ENCODE peak calls at places on chromosomes 3 and 15, in four cellular contexts. One of them, this sample, is unnamed.
A peak's percentile ranks its signal among the peaks of the same experiment; 100 is the strongest.

GRCh38 chr15:84813931-84814330 is 3.2 kb upstream of the ALPK3 start:
- DNase-seq in suprapubic skin: no peak
- DNase-seq in esophagus muscularis mucosa: no peak
- DNase-seq in fibroblast of pulmonary artery: no peak
- DNase-seq in this sample: no peak

GRCh38 chr3:31232049-31233040 is 300.4 kb upstream of the STT3B start:
- DNase-seq in suprapubic skin: no peak
- DNase-seq in esophagus muscularis mucosa: no peak
- DNase-seq in fibroblast of pulmonary artery: peak; percentile 29
- DNase-seq in this sample: no peak

GRCh38 chr3:23256741-23257435 is 53.8 kb downstream of the UBE2E2 start:
- DNase-seq in suprapubic skin: no peak
- DNase-seq in esophagus muscularis mucosa: no peak
- DNase-seq in fibroblast of pulmonary artery: no peak
- DNase-seq in this sample: no peak

GRCh38 chr3:36701903-36702374 is 62.4 kb downstream of the DCLK3 start:
- DNase-seq in suprapubic skin: no peak
- DNase-seq in esophagus muscularis mucosa: peak; percentile 85
- DNase-seq in fibroblast of pulmonary artery: peak; percentile 74
- DNase-seq in this sample: peak; percentile 39

GRCh38 chr3:6260551-6261191 is 600.2 kb upstream of the GRM7 start:
- DNase-seq in suprapubic skin: no peak
- DNase-seq in esophagus muscularis mucosa: no peak
- DNase-seq in fibroblast of pulmonary artery: no peak
- DNase-seq in this sample: no peak

GRCh38 chr3:172174396-172175253 is 135.2 kb downstream of the FNDC3B start:
- DNase-seq in suprapubic skin: no peak
- DNase-seq in esophagus muscularis mucosa: no peak
- DNase-seq in fibroblast of pulmonary artery: no peak
- DNase-seq in this sample: peak; percentile 30

GRCh38 chr15:80710635-80711553 is 15.8 kb downstream of the ABHD17C start:
- DNase-seq in suprapubic skin: no peak
- DNase-seq in esophagus muscularis mucosa: no peak
- DNase-seq in fibroblast of pulmonary artery: no peak
- DNase-seq in this sample: no peak

GRCh38 chr3:178419078-178419477 is 117.2 kb upstream of the KCNMB2 start:
- DNase-seq in suprapubic skin: no peak
- DNase-seq in esophagus muscularis mucosa: no peak
- DNase-seq in fibroblast of pulmonary artery: peak; percentile 24
- DNase-seq in this sample: peak; percentile 48

GRCh38 chr3:99505646-99506269 is 132.6 kb upstream of the COL8A1 start:
- DNase-seq in suprapubic skin: peak; percentile 73
- DNase-seq in esophagus muscularis mucosa: no peak
- DNase-seq in fibroblast of pulmonary artery: peak; percentile 90
- DNase-seq in this sample: peak; percentile 92

GRCh38 chr15:49151831-49152230 is 3.6 kb downstream of the COPS2 start:
- DNase-seq in suprapubic skin: no peak
- DNase-seq in esophagus muscularis mucosa: no peak
- DNase-seq in fibroblast of pulmonary artery: no peak
- DNase-seq in this sample: no peak

GRCh38 chr3:43394071-43394501 is 107.7 kb downstream of the SNRK start:
- DNase-seq in suprapubic skin: no peak
- DNase-seq in esophagus muscularis mucosa: peak; percentile 92
- DNase-seq in fibroblast of pulmonary artery: peak; percentile 90
- DNase-seq in this sample: peak; percentile 69

GRCh38 chr15:25091421-25092158 is 136.8 kb downstream of the SNRPN start:
- DNase-seq in suprapubic skin: no peak
- DNase-seq in esophagus muscularis mucosa: peak; percentile 81
- DNase-seq in fibroblast of pulmonary artery: no peak
- DNase-seq in this sample: no peak

GRCh38 chr3:50264389-50264963 is 4.5 kb upstream of the SEMA3B start:
- DNase-seq in suprapubic skin: peak; percentile 84
- DNase-seq in esophagus muscularis mucosa: peak; percentile 94
- DNase-seq in fibroblast of pulmonary artery: peak; percentile 86
- DNase-seq in this sample: peak; percentile 94

GRCh38 chr3:160400048-160400630 is 689 bp downstream of the SMC4 start:
- DNase-seq in suprapubic skin: peak; percentile 79
- DNase-seq in esophagus muscularis mucosa: no peak
- DNase-seq in fibroblast of pulmonary artery: peak; percentile 73
- DNase-seq in this sample: peak; percentile 74

GRCh38 chr15:38699633-38700230 is 135.1 kb upstream of the RASGRP1 start:
- DNase-seq in suprapubic skin: no peak
- DNase-seq in esophagus muscularis mucosa: no peak
- DNase-seq in fibroblast of pulmonary artery: peak; percentile 77
- DNase-seq in this sample: peak; percentile 59

GRCh38 chr3:49625971-49626640 is 48.0 kb upstream of the APEH start:
- DNase-seq in suprapubic skin: no peak
- DNase-seq in esophagus muscularis mucosa: no peak
- DNase-seq in fibroblast of pulmonary artery: no peak
- DNase-seq in this sample: no peak

GRCh38 chr15:49831206-49831965 is 210.5 kb downstream of the DTWD1 start:
- DNase-seq in suprapubic skin: peak; percentile 64
- DNase-seq in esophagus muscularis mucosa: no peak
- DNase-seq in fibroblast of pulmonary artery: peak; percentile 95
- DNase-seq in this sample: peak; percentile 92

GRCh38 chr3:57826286-57826951 is 70.3 kb downstream of the SLMAP start:
- DNase-seq in suprapubic skin: no peak
- DNase-seq in esophagus muscularis mucosa: no peak
- DNase-seq in fibroblast of pulmonary artery: peak; percentile 26
- DNase-seq in this sample: no peak

GRCh38 chr3:100518983-100519382 is 26.6 kb downstream of the TMEM45A start:
- DNase-seq in suprapubic skin: no peak
- DNase-seq in esophagus muscularis mucosa: no peak
- DNase-seq in fibroblast of pulmonary artery: peak; percentile 61
- DNase-seq in this sample: peak; percentile 51

GRCh38 chr3:16866447-16867025 is 18.2 kb upstream of the PLCL2 start:
- DNase-seq in suprapubic skin: no peak
- DNase-seq in esophagus muscularis mucosa: no peak
- DNase-seq in fibroblast of pulmonary artery: peak; percentile 31
- DNase-seq in this sample: peak; percentile 25

GRCh38 chr15:94840794-94841587 is 609.6 kb downstream of the MCTP2 start:
- DNase-seq in suprapubic skin: no peak
- DNase-seq in esophagus muscularis mucosa: no peak
- DNase-seq in fibroblast of pulmonary artery: peak; percentile 1
- DNase-seq in this sample: peak; percentile 5

GRCh38 chr3:139975592-139976360 is 40.8 kb downstream of the CLSTN2 start:
- DNase-seq in suprapubic skin: no peak
- DNase-seq in esophagus muscularis mucosa: no peak
- DNase-seq in fibroblast of pulmonary artery: no peak
- DNase-seq in this sample: no peak

GRCh38 chr3:70658779-70659310 is 346.4 kb upstream of the MDFIC2 start:
- DNase-seq in suprapubic skin: no peak
- DNase-seq in esophagus muscularis mucosa: no peak
- DNase-seq in fibroblast of pulmonary artery: no peak
- DNase-seq in this sample: no peak

GRCh38 chr15:47523669-47524068 is 193.6 kb upstream of the SEMA6D start:
- DNase-seq in suprapubic skin: no peak
- DNase-seq in esophagus muscularis mucosa: no peak
- DNase-seq in fibroblast of pulmonary artery: peak; percentile 81
- DNase-seq in this sample: peak; percentile 68

GRCh38 chr3:172635588-172635987 is 75.3 kb downstream of the NCEH1 start:
- DNase-seq in suprapubic skin: no peak
- DNase-seq in esophagus muscularis mucosa: peak; percentile 85
- DNase-seq in fibroblast of pulmonary artery: no peak
- DNase-seq in this sample: no peak

GRCh38 chr3:55440406-55440708 is 46.7 kb downstream of the WNT5A start:
- DNase-seq in suprapubic skin: no peak
- DNase-seq in esophagus muscularis mucosa: peak; percentile 74
- DNase-seq in fibroblast of pulmonary artery: peak; percentile 4
- DNase-seq in this sample: no peak

GRCh38 chr3:15647629-15648167 is 46.2 kb downstream of the BTD start:
- DNase-seq in suprapubic skin: no peak
- DNase-seq in esophagus muscularis mucosa: no peak
- DNase-seq in fibroblast of pulmonary artery: peak; percentile 97
- DNase-seq in this sample: peak; percentile 98

GRCh38 chr15:90337256-90337655 is 14.8 kb upstream of the ZNF774 start:
- DNase-seq in suprapubic skin: peak; percentile 48
- DNase-seq in esophagus muscularis mucosa: no peak
- DNase-seq in fibroblast of pulmonary artery: no peak
- DNase-seq in this sample: no peak

GRCh38 chr15:89177633-89178306 is 43.6 kb downstream of the RLBP1 start:
- DNase-seq in suprapubic skin: no peak
- DNase-seq in esophagus muscularis mucosa: no peak
- DNase-seq in fibroblast of pulmonary artery: peak; percentile 87
- DNase-seq in this sample: peak; percentile 79
- TF ChIP-seq CTCF in suprapubic skin: peak; percentile 73
- TF ChIP-seq CTCF in esophagus muscularis mucosa: peak; percentile 79
- TF ChIP-seq CTCF in fibroblast of pulmonary artery: peak; percentile 96
- TF ChIP-seq CTCF in this sample: peak; percentile 87

DNA sequence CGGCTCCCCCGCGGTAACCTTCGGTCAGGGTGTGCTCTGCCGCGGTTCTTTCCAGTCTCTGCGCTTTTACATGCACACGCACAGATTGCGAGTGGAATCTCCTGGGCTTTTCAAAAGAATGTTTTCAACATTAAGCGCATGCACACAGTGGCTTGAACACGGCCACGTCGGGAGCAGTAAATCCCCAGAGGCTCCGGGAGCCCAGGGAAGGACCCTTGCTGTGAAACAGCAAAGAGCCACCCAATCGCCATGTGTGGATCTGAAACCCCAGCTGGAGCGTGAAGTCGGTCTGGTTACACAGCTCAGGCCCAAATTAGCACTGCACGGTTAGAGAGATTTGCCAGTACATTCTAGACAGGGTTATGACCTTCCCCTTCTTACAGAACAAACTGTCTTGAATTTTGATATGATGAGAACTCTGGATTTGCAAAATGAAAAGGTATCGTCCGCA is 869 bp upstream of the RGMA start:
- DNase-seq in suprapubic skin: no peak
- DNase-seq in esophagus muscularis mucosa: no peak
- DNase-seq in fibroblast of pulmonary artery: no peak
- DNase-seq in this sample: no peak
- H3K4me3 ChIP-seq in suprapubic skin: peak overlapping the region; percentile 72
- H3K4me3 ChIP-seq in esophagus muscularis mucosa: peak overlapping the region; percentile 82
- H3K4me3 ChIP-seq in fibroblast of pulmonary artery: no peak overlapping the region
- H3K4me3 ChIP-seq in this sample: no peak overlapping the region

GRCh38 chr3:196489747-196490146 is 13.8 kb downstream of the RNF168 start:
- DNase-seq in suprapubic skin: no peak
- DNase-seq in esophagus muscularis mucosa: no peak
- DNase-seq in fibroblast of pulmonary artery: no peak
- DNase-seq in this sample: no peak

GRCh38 chr3:196492080-196492479 is 11.5 kb downstream of the RNF168 start:
- DNase-seq in suprapubic skin: no peak
- DNase-seq in esophagus muscularis mucosa: no peak
- DNase-seq in fibroblast of pulmonary artery: no peak
- DNase-seq in this sample: no peak

GRCh38 chr3:196486263-196486662 is 17.3 kb downstream of the RNF168 start:
- DNase-seq in suprapubic skin: no peak
- DNase-seq in esophagus muscularis mucosa: no peak
- DNase-seq in fibroblast of pulmonary artery: peak; percentile 12
- DNase-seq in this sample: peak; percentile 10
- TF ChIP-seq CTCF in suprapubic skin: no peak
- TF ChIP-seq CTCF in esophagus muscularis mucosa: peak; percentile 23
- TF ChIP-seq CTCF in fibroblast of pulmonary artery: peak; percentile 36
- TF ChIP-seq CTCF in this sample: peak; percentile 36

GRCh38 chr3:127822166-127822835 is at the start of gene MGLL:
- DNase-seq in suprapubic skin: no peak
- DNase-seq in esophagus muscularis mucosa: no peak
- DNase-seq in fibroblast of pulmonary artery: peak; percentile 32
- DNase-seq in this sample: peak; percentile 55
- H3K4me3 ChIP-seq in suprapubic skin: peak within 1 kb of the TSS; percentile 74
- H3K4me3 ChIP-seq in esophagus muscularis mucosa: peak within 1 kb of the TSS; percentile 89
- H3K4me3 ChIP-seq in fibroblast of pulmonary artery: peak within 1 kb of the TSS; percentile 72
- H3K4me3 ChIP-seq in this sample: peak within 1 kb of the TSS; percentile 81

GRCh38 chr15:82539690-82540054 is 585 bp downstream of the RPS17 start:
- DNase-seq in suprapubic skin: no peak
- DNase-seq in esophagus muscularis mucosa: no peak
- DNase-seq in fibroblast of pulmonary artery: peak; percentile 13
- DNase-seq in this sample: peak; percentile 18

GRCh38 chr15:82540055-82540983 is at the start of gene RPS17:
- DNase-seq in suprapubic skin: peak; percentile 97
- DNase-seq in esophagus muscularis mucosa: peak; percentile 98
- DNase-seq in fibroblast of pulmonary artery: peak; percentile 96
- DNase-seq in this sample: peak; percentile 96

GRCh38 chr15:82540984-82541431 is 751 bp upstream of the RPS17 start:
- DNase-seq in suprapubic skin: no peak
- DNase-seq in esophagus muscularis mucosa: no peak
- DNase-seq in fibroblast of pulmonary artery: peak; percentile 18
- DNase-seq in this sample: peak; percentile 42

GRCh38 chr15:82537351-82537908 is 2.8 kb downstream of the RPS17 start:
- DNase-seq in suprapubic skin: no peak
- DNase-seq in esophagus muscularis mucosa: no peak
- DNase-seq in fibroblast of pulmonary artery: no peak
- DNase-seq in this sample: no peak

DNA sequence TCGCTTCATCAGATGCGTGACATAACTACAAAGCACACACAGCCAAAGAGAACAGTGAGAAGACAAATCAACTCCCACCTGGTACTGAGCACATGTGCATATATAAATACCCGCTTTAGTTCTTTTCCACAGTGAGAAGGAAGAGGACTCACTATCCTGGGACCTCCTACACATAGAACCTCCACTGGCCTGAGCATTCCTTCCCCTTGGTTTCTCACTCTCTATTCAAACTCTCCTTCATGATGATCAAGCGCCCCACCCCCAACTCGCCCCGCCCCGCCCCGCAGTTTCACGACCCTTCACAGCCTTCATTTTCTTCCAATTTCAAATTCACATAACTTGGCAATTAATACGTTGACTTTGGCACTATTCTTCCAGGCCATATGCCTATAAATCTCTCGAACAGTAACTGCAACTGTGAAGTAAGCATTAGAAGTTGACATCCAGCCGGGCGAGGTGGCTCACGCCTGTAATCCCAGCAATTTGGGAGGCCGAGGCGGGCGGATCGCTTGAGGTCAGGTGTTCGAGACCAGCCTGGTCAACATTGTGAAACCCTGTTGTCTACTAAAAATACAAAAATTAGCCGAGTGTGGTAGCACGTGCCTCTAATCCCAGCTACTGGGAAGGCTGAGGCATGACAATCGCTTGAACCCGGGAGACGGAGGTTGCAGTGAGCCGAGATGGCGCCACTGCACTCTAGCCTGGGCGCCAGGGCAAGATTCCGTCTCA is 1.1 kb downstream of the RPS17 start:
- DNase-seq in suprapubic skin: no peak
- DNase-seq in esophagus muscularis mucosa: no peak
- DNase-seq in fibroblast of pulmonary artery: peak; percentile 24
- DNase-seq in this sample: no peak
- TF ChIP-seq CTCF in suprapubic skin: no peak
- TF ChIP-seq CTCF in esophagus muscularis mucosa: no peak
- TF ChIP-seq CTCF in fibroblast of pulmonary artery: no peak
- TF ChIP-seq CTCF in this sample: no peak

DNA sequence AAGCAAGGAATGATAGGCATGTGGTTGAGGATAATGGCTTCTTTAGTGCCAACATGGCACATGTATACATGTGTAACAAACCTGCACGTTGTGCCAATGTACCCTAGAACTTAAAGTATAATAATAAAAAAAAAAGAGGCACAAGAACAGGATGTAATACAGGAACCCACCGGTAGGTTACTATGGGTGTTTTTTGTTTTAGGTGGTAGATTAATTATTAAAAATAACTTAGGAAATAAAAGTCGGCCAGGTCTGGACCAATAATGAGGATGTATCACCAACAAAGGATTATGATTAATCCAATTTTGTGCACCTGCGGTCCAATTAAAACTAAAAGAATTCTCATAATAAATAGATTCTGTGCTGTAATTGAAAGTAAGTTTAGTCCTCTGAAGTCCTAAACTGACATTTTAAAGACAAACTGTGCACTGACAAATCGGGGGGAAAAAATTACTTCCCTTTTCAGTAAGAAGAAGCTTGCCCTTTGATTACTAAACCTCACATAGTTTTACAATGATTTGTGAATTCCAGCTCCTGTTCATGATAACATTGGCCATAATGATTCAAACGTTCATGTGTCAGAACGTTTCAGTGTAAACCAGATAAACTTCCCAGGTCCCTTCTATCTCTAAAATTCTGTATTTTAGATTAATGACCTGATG is 62.2 kb downstream of the CASR start:
- DNase-seq in suprapubic skin: no peak
- DNase-seq in esophagus muscularis mucosa: no peak
- DNase-seq in fibroblast of pulmonary artery: peak; percentile 7
- DNase-seq in this sample: peak; percentile 54
- H3K4me3 ChIP-seq in suprapubic skin: no peak overlapping the region
- H3K4me3 ChIP-seq in esophagus muscularis mucosa: no peak overlapping the region
- H3K4me3 ChIP-seq in fibroblast of pulmonary artery: no peak overlapping the region
- H3K4me3 ChIP-seq in this sample: peak overlapping the region; percentile 42

This sample was measured in fibroblast of villous mesenchyme.